ENCODE peak calls at places on chromosome 15, in five cellular contexts. P, A, E, T and Y are unnamed samples.

GRCh38 chr15:55652909-55653495 is 64.9 kb upstream of the PYGO1 start:
- DNase-seq in E (no peak), T (no peak), A (no peak), P (no peak), Y (no peak)

GRCh38 chr15:66007663-66008262 is 138.5 kb downstream of the RAB11A start:
- DNase-seq in A (no peak), E (no peak), T (no peak), P (no peak), Y (no peak)

GRCh38 chr15:36468746-36469145 is 110.7 kb upstream of the CDIN1 start:
- DNase-seq in P (no peak), A (no peak), T (no peak), E (no peak), Y (no peak)

GRCh38 chr15:59191855-59192237 is 14.8 kb upstream of the LDHAL6B start:
- DNase-seq in T (no peak), A (no peak), P (peak; percentile 16), E (peak; percentile 55), Y (no peak)

GRCh38 chr15:67033012-67033411 is 32.4 kb upstream of the SMAD3 start:
- DNase-seq in T (no peak), E (no peak), A (no peak), P (no peak), Y (no peak)

GRCh38 chr15:34847598-34847997 is 52.2 kb upstream of the ACTC1 start:
- DNase-seq in T (no peak), E (no peak), P (no peak), A (no peak), Y (no peak)

GRCh38 chr15:52228928-52229327 is 37.7 kb upstream of the GNB5 start:
- DNase-seq in T (no peak), E (peak; percentile 13), A (no peak), P (peak; percentile 10), Y (peak; percentile 20)

GRCh38 chr15:80636675-80637074 is 58.4 kb upstream of the ABHD17C start:
- DNase-seq in E (no peak), A (no peak), T (no peak), P (no peak), Y (no peak)

GRCh38 chr15:55917881-55918296 is 75.5 kb downstream of the NEDD4 start:
- DNase-seq in A (peak; percentile 29), E (peak; percentile 35), P (peak; percentile 73), T (no peak), Y (no peak)

GRCh38 chr15:68126415-68126814 is 72.3 kb downstream of the PIAS1 start:
- DNase-seq in T (peak; percentile 55), A (peak; percentile 46), E (no peak), P (no peak), Y (no peak)

GRCh38 chr15:87733005-87733404 is 523.5 kb downstream of the NTRK3 start:
- DNase-seq in T (no peak), A (no peak), P (no peak), E (no peak), Y (no peak)

GRCh38 chr15:64651573-64652260 is 123.7 kb downstream of the RBPMS2 start:
- DNase-seq in E (no peak), P (no peak), A (no peak), T (no peak), Y (no peak)

GRCh38 chr15:36632196-36632595 is 52.8 kb downstream of the CDIN1 start:
- DNase-seq in E (peak; percentile 54), T (no peak), P (no peak), A (no peak), Y (no peak)

GRCh38 chr15:71469393-71469792 is 341.0 kb upstream of the NR2E3 start:
- DNase-seq in T (no peak), A (no peak), E (no peak), P (peak; percentile 61), Y (no peak)

GRCh38 chr15:69126054-69126469 is 34.4 kb upstream of the GLCE start:
- DNase-seq in E (no peak), A (no peak), P (no peak), T (no peak), Y (no peak)

GRCh38 chr15:43463998-43464397 is 29.0 kb downstream of the TP53BP1 start:
- DNase-seq in A (no peak), P (no peak), E (no peak), T (no peak), Y (no peak)

GRCh38 chr15:70504305-70504951 is 258.9 kb downstream of the UACA start:
- DNase-seq in P (peak; percentile 74), A (peak; percentile 41), E (no peak), T (peak; percentile 81), Y (peak; percentile 17)

GRCh38 chr15:63476229-63476632 is 28.2 kb upstream of the USP3 start:
- DNase-seq in T (no peak), A (no peak), P (peak; percentile 29), E (peak; percentile 65), Y (no peak)

GRCh38 chr15:68420186-68420684 is 11.7 kb downstream of the ITGA11 start:
- DNase-seq in T (no peak), P (no peak), E (no peak), A (peak; percentile 46), Y (no peak)

GRCh38 chr15:34436956-34437442 is 609 bp downstream of the GOLGA8A start:
- DNase-seq in T (peak; percentile 66), A (no peak), P (peak; percentile 56), E (no peak), Y (no peak)

GRCh38 chr15:101124731-101125558 is 126.9 kb downstream of the CHSY1 start:
- DNase-seq in P (no peak), E (peak; percentile 15), A (no peak), T (no peak), Y (no peak)

GRCh38 chr15:42273900-42274692 is 863 bp upstream of the TMEM87A start:
- DNase-seq in A (peak; percentile 53), T (peak; percentile 79), P (peak; percentile 61), E (no peak), Y (peak; percentile 8)

GRCh38 chr15:42845581-42845980 is 75.0 kb downstream of the TTBK2 start:
- DNase-seq in A (no peak), E (no peak), T (no peak), P (no peak), Y (no peak)

GRCh38 chr15:37015025-37015424 is 85.3 kb downstream of the MEIS2 start:
- DNase-seq in T (no peak), E (no peak), P (peak; percentile 48), A (no peak), Y (no peak)

GRCh38 chr15:80183886-80184285 is 31.1 kb downstream of the FAH start:
- DNase-seq in P (no peak), A (no peak), T (no peak), E (no peak), Y (no peak)

GRCh38 chr15:41874736-41875135 is 19.1 kb downstream of the SPTBN5 start:
- DNase-seq in P (no peak), T (no peak), E (no peak), A (no peak), Y (no peak)

GRCh38 chr15:95929232-95929846 is 401.2 kb upstream of the NR2F2 start:
- DNase-seq in T (no peak), E (no peak), P (no peak), A (no peak), Y (no peak)

GRCh38 chr15:38538328-38539007 is 26.1 kb downstream of the RASGRP1 start:
- DNase-seq in A (no peak), P (no peak), T (no peak), E (no peak), Y (no peak)

GRCh38 chr15:80563372-80563997 is 131.6 kb upstream of the ABHD17C start:
- DNase-seq in E (no peak), A (no peak), P (no peak), T (no peak), Y (no peak)

GRCh38 chr15:65782096-65782495 is 10.0 kb downstream of the DENND4A start:
- DNase-seq in T (no peak), P (no peak), E (no peak), A (no peak), Y (no peak)

DNA sequence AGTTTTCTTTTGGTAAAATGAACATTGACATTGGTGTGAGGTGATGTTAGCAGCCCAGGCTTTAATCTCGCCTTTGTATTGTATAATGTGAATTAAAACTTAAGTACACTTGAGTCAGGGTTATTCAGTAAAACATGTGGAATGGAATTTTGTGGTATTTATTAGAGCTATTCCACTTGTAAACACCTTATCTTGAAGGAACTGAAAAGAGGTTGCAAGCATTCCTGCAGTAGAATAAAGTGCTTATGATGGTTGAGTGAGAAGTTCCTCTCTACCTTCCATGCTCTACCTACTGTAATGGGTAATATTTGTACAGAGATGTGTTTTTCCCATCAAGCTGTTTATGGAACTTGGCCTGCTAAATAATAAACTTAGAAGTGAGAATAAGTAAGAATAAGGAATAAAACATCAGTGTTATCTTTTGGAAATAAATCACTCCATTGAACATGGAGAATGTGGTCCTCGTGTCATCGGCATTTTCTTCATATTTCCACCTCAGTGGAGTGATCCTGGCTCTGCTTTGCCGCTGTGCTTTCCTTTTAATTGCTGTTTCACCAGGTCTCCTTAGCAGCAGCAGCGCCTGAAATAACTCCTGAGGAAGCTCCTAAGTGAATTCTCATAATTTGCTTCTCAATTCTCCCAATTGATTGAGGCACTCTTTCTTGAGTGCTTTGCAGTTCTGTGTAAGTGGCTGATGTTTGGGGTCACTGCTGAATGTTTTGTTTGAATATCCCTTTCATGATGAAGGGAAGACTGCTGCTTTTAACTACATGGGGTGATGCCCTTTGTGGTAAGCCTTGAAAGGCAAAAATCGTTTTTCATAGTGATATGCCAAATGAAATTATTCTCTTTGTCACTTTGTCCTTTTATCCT is 36.3 kb downstream of the HMG20A start:
- DNase-seq in A (no peak), T (no peak), E (no peak), P (no peak), Y (no peak)
- H3K4me1 ChIP-seq in A (peaks cover 8% of the 10 kb centered on the region), T (peaks cover 10% of the 10 kb centered on the region), E (no peaks in the 10 kb centered on the region), P (peaks cover 17% of the 10 kb centered on the region), Y (peaks cover 21% of the 10 kb centered on the region)

GRCh38 chr15:40239671-40240618 is 1.1 kb downstream of the PAK6 start:
- DNase-seq in E (no peak), T (no peak), P (no peak), A (no peak), Y (no peak)
- H3K4me1 ChIP-seq in E (peaks cover 35% of the 10 kb centered on the region), T (no peaks in the 10 kb centered on the region), P (peaks cover 9% of the 10 kb centered on the region), A (no peaks in the 10 kb centered on the region), Y (peaks cover 39% of the 10 kb centered on the region)

GRCh38 chr15:44726568-44727461 is 9.5 kb upstream of the TRIM69 start:
- DNase-seq in P (peak; percentile 98), A (peak; percentile 61), T (no peak), E (peak; percentile 52), Y (peak; percentile 35)
- H3K4me1 ChIP-seq in P (peaks cover 42% of the 10 kb centered on the region), A (no peaks in the 10 kb centered on the region), T (peaks cover 15% of the 10 kb centered on the region), E (peaks cover 34% of the 10 kb centered on the region), Y (peaks cover 71% of the 10 kb centered on the region)

GRCh38 chr15:98785796-98786581 is 137.7 kb downstream of the IGF1R start:
- DNase-seq in P (peak; percentile 89), A (no peak), E (no peak), T (no peak), Y (no peak)

GRCh38 chr15:98787190-98787589 is 138.9 kb downstream of the IGF1R start:
- DNase-seq in P (no peak), E (no peak), A (no peak), T (no peak), Y (no peak)

GRCh38 chr15:98787936-98788757 is 139.8 kb downstream of the IGF1R start:
- DNase-seq in A (no peak), E (no peak), T (no peak), P (no peak), Y (no peak)

GRCh38 chr15:98785408-98785795 is 137.1 kb downstream of the IGF1R start:
- DNase-seq in A (no peak), P (no peak), E (no peak), T (no peak), Y (no peak)

GRCh38 chr15:98786706-98787105 is 138.4 kb downstream of the IGF1R start:
- DNase-seq in A (no peak), T (no peak), E (no peak), P (no peak), Y (no peak)
- H3K4me1 ChIP-seq in A (peaks cover 3% of the 10 kb centered on the region), T (peaks cover 20% of the 10 kb centered on the region), E (peaks cover 6% of the 10 kb centered on the region), P (peaks cover 73% of the 10 kb centered on the region), Y (peaks cover 6% of the 10 kb centered on the region)

GRCh38 chr15:57387011-57387410 is 10.7 kb downstream of the CGNL1 start:
- DNase-seq in E (no peak), T (no peak), A (no peak), P (no peak), Y (no peak)
- H3K4me1 ChIP-seq in E (no peaks in the 10 kb centered on the region), T (no peaks in the 10 kb centered on the region), A (peaks cover 13% of the 10 kb centered on the region), P (no peaks in the 10 kb centered on the region), Y (no peaks in the 10 kb centered on the region)